ENCODE peak calls at places on chromosomes 6 and 20, in nine cellular contexts. One of them, this sample, is unnamed.

GRCh38 chr6:1917628-1918371 is 308.1 kb downstream of the FOXC1 start:
- DNase-seq in cardiac muscle cell: no peak
- DNase-seq in RWPE1: peak
- DNase-seq in NCI-H1417: no peak
- DNase-seq in retinal pigment epithelial cell: peak
- DNase-seq in Panc1: peak
- DNase-seq in stimulated activated CD4-positive, alpha-beta T cell treated with anti-CD3 and anti-CD28 coated beads, Interleukin-2, amount 100 ng/mL, for 24 hours: peak
- DNase-seq in skeletal muscle cell: peak
- DNase-seq in T follicular helper cell: no peak
- DNase-seq in this sample: peak

GRCh38 chr6:54621285-54621684 is 225.3 kb upstream of the FAM83B start:
- DNase-seq in stimulated activated CD4-positive, alpha-beta T cell treated with anti-CD3 and anti-CD28 coated beads, Interleukin-2, amount 100 ng/mL, for 24 hours: no peak
- DNase-seq in retinal pigment epithelial cell: no peak
- DNase-seq in NCI-H1417: no peak
- DNase-seq in RWPE1: peak
- DNase-seq in cardiac muscle cell: peak
- DNase-seq in Panc1: peak
- DNase-seq in skeletal muscle cell: no peak
- DNase-seq in T follicular helper cell: no peak
- DNase-seq in this sample: no peak

GRCh38 chr20:52572687-52573086 is 381.1 kb upstream of the ZFP64 start:
- DNase-seq in T follicular helper cell: no peak
- DNase-seq in Panc1: no peak
- DNase-seq in stimulated activated CD4-positive, alpha-beta T cell treated with anti-CD3 and anti-CD28 coated beads, Interleukin-2, amount 100 ng/mL, for 24 hours: no peak
- DNase-seq in skeletal muscle cell: no peak
- DNase-seq in retinal pigment epithelial cell: peak
- DNase-seq in RWPE1: no peak
- DNase-seq in NCI-H1417: no peak
- DNase-seq in cardiac muscle cell: no peak
- DNase-seq in this sample: no peak

GRCh38 chr6:53623497-53623896 is 42.1 kb downstream of the KLHL31 start:
- DNase-seq in Panc1: no peak
- DNase-seq in stimulated activated CD4-positive, alpha-beta T cell treated with anti-CD3 and anti-CD28 coated beads, Interleukin-2, amount 100 ng/mL, for 24 hours: no peak
- DNase-seq in T follicular helper cell: no peak
- DNase-seq in skeletal muscle cell: peak
- DNase-seq in RWPE1: no peak
- DNase-seq in retinal pigment epithelial cell: peak
- DNase-seq in NCI-H1417: no peak
- DNase-seq in cardiac muscle cell: no peak
- DNase-seq in this sample: no peak

GRCh38 chr20:56003111-56003800 is 2.1 kb downstream of the CBLN4 start:
- DNase-seq in Panc1: no peak
- DNase-seq in NCI-H1417: no peak
- DNase-seq in retinal pigment epithelial cell: no peak
- DNase-seq in RWPE1: no peak
- DNase-seq in stimulated activated CD4-positive, alpha-beta T cell treated with anti-CD3 and anti-CD28 coated beads, Interleukin-2, amount 100 ng/mL, for 24 hours: no peak
- DNase-seq in T follicular helper cell: no peak
- DNase-seq in skeletal muscle cell: no peak
- DNase-seq in cardiac muscle cell: no peak
- DNase-seq in this sample: no peak

GRCh38 chr6:50709366-50709734 is 4.0 kb upstream of the TFAP2D start:
- DNase-seq in cardiac muscle cell: no peak
- DNase-seq in Panc1: no peak
- DNase-seq in RWPE1: no peak
- DNase-seq in stimulated activated CD4-positive, alpha-beta T cell treated with anti-CD3 and anti-CD28 coated beads, Interleukin-2, amount 100 ng/mL, for 24 hours: no peak
- DNase-seq in retinal pigment epithelial cell: no peak
- DNase-seq in T follicular helper cell: no peak
- DNase-seq in NCI-H1417: no peak
- DNase-seq in skeletal muscle cell: no peak
- DNase-seq in this sample: no peak

GRCh38 chr6:70303034-70303525 is at the start of gene COL9A1:
- DNase-seq in Panc1: no peak
- DNase-seq in skeletal muscle cell: no peak
- DNase-seq in T follicular helper cell: no peak
- DNase-seq in cardiac muscle cell: no peak
- DNase-seq in RWPE1: no peak
- DNase-seq in stimulated activated CD4-positive, alpha-beta T cell treated with anti-CD3 and anti-CD28 coated beads, Interleukin-2, amount 100 ng/mL, for 24 hours: no peak
- DNase-seq in NCI-H1417: no peak
- DNase-seq in retinal pigment epithelial cell: no peak
- DNase-seq in this sample: no peak

GRCh38 chr6:157911278-157911677 is 70.4 kb upstream of the SYNJ2 start:
- DNase-seq in T follicular helper cell: no peak
- DNase-seq in stimulated activated CD4-positive, alpha-beta T cell treated with anti-CD3 and anti-CD28 coated beads, Interleukin-2, amount 100 ng/mL, for 24 hours: no peak
- DNase-seq in RWPE1: no peak
- DNase-seq in Panc1: no peak
- DNase-seq in retinal pigment epithelial cell: no peak
- DNase-seq in cardiac muscle cell: no peak
- DNase-seq in NCI-H1417: no peak
- DNase-seq in skeletal muscle cell: no peak
- DNase-seq in this sample: no peak

GRCh38 chr6:104940881-104941693 is 15.8 kb upstream of the LIN28B start:
- DNase-seq in stimulated activated CD4-positive, alpha-beta T cell treated with anti-CD3 and anti-CD28 coated beads, Interleukin-2, amount 100 ng/mL, for 24 hours: no peak
- DNase-seq in skeletal muscle cell: no peak
- DNase-seq in Panc1: no peak
- DNase-seq in T follicular helper cell: no peak
- DNase-seq in RWPE1: peak
- DNase-seq in cardiac muscle cell: peak
- DNase-seq in retinal pigment epithelial cell: no peak
- DNase-seq in NCI-H1417: no peak
- DNase-seq in this sample: no peak

GRCh38 chr6:158767714-158768113 is 51.5 kb downstream of the EZR start:
- DNase-seq in retinal pigment epithelial cell: no peak
- DNase-seq in skeletal muscle cell: no peak
- DNase-seq in stimulated activated CD4-positive, alpha-beta T cell treated with anti-CD3 and anti-CD28 coated beads, Interleukin-2, amount 100 ng/mL, for 24 hours: no peak
- DNase-seq in cardiac muscle cell: no peak
- DNase-seq in RWPE1: no peak
- DNase-seq in Panc1: no peak
- DNase-seq in NCI-H1417: no peak
- DNase-seq in T follicular helper cell: no peak
- DNase-seq in this sample: no peak

GRCh38 chr20:63322146-63322922 is 29.3 kb downstream of the COL20A1 start:
- DNase-seq in skeletal muscle cell: no peak
- DNase-seq in RWPE1: no peak
- DNase-seq in NCI-H1417: no peak
- DNase-seq in Panc1: no peak
- DNase-seq in cardiac muscle cell: no peak
- DNase-seq in stimulated activated CD4-positive, alpha-beta T cell treated with anti-CD3 and anti-CD28 coated beads, Interleukin-2, amount 100 ng/mL, for 24 hours: no peak
- DNase-seq in retinal pigment epithelial cell: no peak
- DNase-seq in T follicular helper cell: no peak
- DNase-seq in this sample: no peak

GRCh38 chr6:18395851-18396187 is 8.7 kb downstream of the RNF144B start:
- DNase-seq in RWPE1: no peak
- DNase-seq in NCI-H1417: no peak
- DNase-seq in T follicular helper cell: no peak
- DNase-seq in Panc1: no peak
- DNase-seq in retinal pigment epithelial cell: no peak
- DNase-seq in skeletal muscle cell: no peak
- DNase-seq in cardiac muscle cell: no peak
- DNase-seq in stimulated activated CD4-positive, alpha-beta T cell treated with anti-CD3 and anti-CD28 coated beads, Interleukin-2, amount 100 ng/mL, for 24 hours: no peak
- DNase-seq in this sample: no peak

This sample was measured in keratinocyte.